ENCODE peak calls at places on chromosomes 13 and 19, in seven cellular contexts. One of them, this sample, is unnamed.

GRCh38 chr13:30963794-30964193 is 31.3 kb downstream of the TEX26 start:
- DNase-seq in GM23248: peak; percentile 53
- DNase-seq in ascending aorta: no peak
- DNase-seq in CD8-positive, alpha-beta memory T cell: no peak
- DNase-seq in tibial artery: no peak
- DNase-seq in uterus: no peak
- DNase-seq in foreskin fibroblast: no peak
- DNase-seq in this sample: no peak

GRCh38 chr19:18429717-18430416 is 8.1 kb downstream of the ISYNA1 start:
- DNase-seq in GM23248: no peak
- DNase-seq in ascending aorta: no peak
- DNase-seq in CD8-positive, alpha-beta memory T cell: no peak
- DNase-seq in tibial artery: no peak
- DNase-seq in uterus: no peak
- DNase-seq in foreskin fibroblast: no peak
- DNase-seq in this sample: no peak

GRCh38 chr19:45952691-45953505 is 20.8 kb downstream of the NOVA2 start:
- DNase-seq in GM23248: peak; percentile 71
- DNase-seq in ascending aorta: no peak
- DNase-seq in CD8-positive, alpha-beta memory T cell: peak; percentile 5
- DNase-seq in tibial artery: no peak
- DNase-seq in uterus: peak; percentile 36
- DNase-seq in foreskin fibroblast: peak; percentile 24
- DNase-seq in this sample: peak; percentile 74

GRCh38 chr19:46288896-46289588 is 7.8 kb upstream of the HIF3A start:
- DNase-seq in GM23248: peak; percentile 93
- DNase-seq in ascending aorta: no peak
- DNase-seq in CD8-positive, alpha-beta memory T cell: no peak
- DNase-seq in tibial artery: peak; percentile 81
- DNase-seq in uterus: no peak
- DNase-seq in foreskin fibroblast: peak; percentile 97
- DNase-seq in this sample: no peak

GRCh38 chr19:30393046-30393445 is 20.9 kb downstream of the ZNF536 start:
- DNase-seq in GM23248: peak; percentile 48
- DNase-seq in ascending aorta: no peak
- DNase-seq in CD8-positive, alpha-beta memory T cell: no peak
- DNase-seq in tibial artery: no peak
- DNase-seq in uterus: no peak
- DNase-seq in foreskin fibroblast: peak; percentile 36
- DNase-seq in this sample: no peak

GRCh38 chr19:31253816-31254551 is 95.3 kb downstream of the TSHZ3 start:
- DNase-seq in GM23248: no peak
- DNase-seq in ascending aorta: no peak
- DNase-seq in CD8-positive, alpha-beta memory T cell: no peak
- DNase-seq in tibial artery: no peak
- DNase-seq in uterus: peak; percentile 27
- DNase-seq in foreskin fibroblast: no peak
- DNase-seq in this sample: no peak

GRCh38 chr19:6677924-6678689 is 8.1 kb upstream of the TNFSF14 start:
- DNase-seq in GM23248: peak; percentile 20
- DNase-seq in ascending aorta: no peak
- DNase-seq in CD8-positive, alpha-beta memory T cell: peak; percentile 10
- DNase-seq in tibial artery: no peak
- DNase-seq in uterus: no peak
- DNase-seq in foreskin fibroblast: no peak
- DNase-seq in this sample: no peak

GRCh38 chr19:53365899-53366493 is 491 bp downstream of the ZNF525 start:
- DNase-seq in GM23248: peak; percentile 63
- DNase-seq in ascending aorta: no peak
- DNase-seq in CD8-positive, alpha-beta memory T cell: no peak
- DNase-seq in tibial artery: no peak
- DNase-seq in uterus: no peak
- DNase-seq in foreskin fibroblast: peak; percentile 6
- DNase-seq in this sample: peak; percentile 60

GRCh38 chr19:8552810-8553209 is 24.4 kb downstream of the MYO1F start:
- DNase-seq in GM23248: no peak
- DNase-seq in ascending aorta: no peak
- DNase-seq in CD8-positive, alpha-beta memory T cell: no peak
- DNase-seq in tibial artery: no peak
- DNase-seq in uterus: no peak
- DNase-seq in foreskin fibroblast: no peak
- DNase-seq in this sample: peak; percentile 37

GRCh38 chr13:20991741-20992520 is 69.5 kb downstream of the LATS2 start:
- DNase-seq in GM23248: no peak
- DNase-seq in ascending aorta: no peak
- DNase-seq in CD8-positive, alpha-beta memory T cell: no peak
- DNase-seq in tibial artery: no peak
- DNase-seq in uterus: no peak
- DNase-seq in foreskin fibroblast: no peak
- DNase-seq in this sample: no peak

GRCh38 chr13:64332048-64332447 is 2898.1 kb downstream of the PCDH9 start:
- DNase-seq in GM23248: no peak
- DNase-seq in ascending aorta: no peak
- DNase-seq in CD8-positive, alpha-beta memory T cell: no peak
- DNase-seq in tibial artery: no peak
- DNase-seq in uterus: no peak
- DNase-seq in foreskin fibroblast: no peak
- DNase-seq in this sample: no peak

GRCh38 chr19:40228863-40229262 is 2.4 kb upstream of the CCNP start:
- DNase-seq in GM23248: no peak
- DNase-seq in ascending aorta: no peak
- DNase-seq in CD8-positive, alpha-beta memory T cell: no peak
- DNase-seq in tibial artery: no peak
- DNase-seq in uterus: no peak
- DNase-seq in foreskin fibroblast: no peak
- DNase-seq in this sample: no peak

GRCh38 chr19:40228371-40228770 is 1.9 kb upstream of the CCNP start:
- DNase-seq in GM23248: no peak
- DNase-seq in ascending aorta: no peak
- DNase-seq in CD8-positive, alpha-beta memory T cell: no peak
- DNase-seq in tibial artery: no peak
- DNase-seq in uterus: no peak
- DNase-seq in foreskin fibroblast: no peak
- DNase-seq in this sample: no peak

GRCh38 chr19:40223135-40223822 is 3.2 kb downstream of the CCNP start:
- DNase-seq in GM23248: no peak
- DNase-seq in ascending aorta: no peak
- DNase-seq in CD8-positive, alpha-beta memory T cell: peak; percentile 17
- DNase-seq in tibial artery: no peak
- DNase-seq in uterus: no peak
- DNase-seq in foreskin fibroblast: no peak
- DNase-seq in this sample: no peak

GRCh38 chr19:40224342-40225148 is 1.9 kb downstream of the CCNP start:
- DNase-seq in GM23248: no peak
- DNase-seq in ascending aorta: no peak
- DNase-seq in CD8-positive, alpha-beta memory T cell: no peak
- DNase-seq in tibial artery: no peak
- DNase-seq in uterus: no peak
- DNase-seq in foreskin fibroblast: no peak
- DNase-seq in this sample: no peak

DNA sequence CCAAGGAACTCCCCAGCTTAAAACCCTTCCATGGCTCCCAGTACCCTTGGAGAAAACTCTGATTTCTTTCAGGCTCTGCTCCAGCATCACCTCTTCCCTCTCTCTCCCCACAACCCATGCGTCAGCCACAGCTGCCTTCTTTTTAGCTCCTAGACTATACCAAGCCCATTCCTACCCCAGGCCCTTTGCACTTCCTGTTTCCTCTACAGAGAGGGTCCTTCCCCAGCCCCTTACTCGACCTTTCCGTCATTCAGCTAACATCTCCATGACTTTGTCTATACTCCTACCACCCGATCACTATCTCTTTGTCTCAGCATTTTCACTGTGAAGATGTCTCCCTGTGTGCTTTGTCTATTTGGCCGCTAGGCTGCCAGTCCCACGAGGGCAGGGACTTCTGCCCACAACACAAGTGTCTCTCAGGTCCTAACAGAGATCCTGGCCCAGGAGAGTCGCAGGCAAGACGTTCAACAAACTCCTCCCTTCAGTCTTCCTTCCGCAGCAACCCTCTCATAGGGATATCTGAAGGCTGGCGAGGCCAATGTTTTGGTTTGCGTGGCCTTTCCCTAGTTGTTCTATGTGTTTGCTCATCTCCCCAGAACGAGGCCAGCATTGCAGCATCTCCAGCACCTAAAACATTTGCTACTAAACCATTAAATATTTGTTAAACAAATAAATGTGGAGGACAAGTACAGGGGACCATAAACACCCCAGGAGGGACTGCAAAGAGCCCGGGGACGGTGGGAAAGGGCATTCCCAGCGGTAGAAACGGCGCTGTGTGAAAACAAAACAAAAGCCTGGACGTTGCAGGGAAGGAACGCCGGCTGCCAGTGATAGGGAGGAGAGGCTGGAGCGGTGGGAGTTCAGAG is 816 bp downstream of the CCNP start:
- DNase-seq in GM23248: peak; percentile 59
- DNase-seq in ascending aorta: no peak
- DNase-seq in CD8-positive, alpha-beta memory T cell: no peak
- DNase-seq in tibial artery: no peak
- DNase-seq in uterus: no peak
- DNase-seq in foreskin fibroblast: peak; percentile 50
- DNase-seq in this sample: peak; percentile 20
- H3K4me3 ChIP-seq in GM23248: peak overlapping the region; percentile 48
- H3K4me3 ChIP-seq in ascending aorta: peak overlapping the region; percentile 38
- H3K4me3 ChIP-seq in CD8-positive, alpha-beta memory T cell: no peak overlapping the region
- H3K4me3 ChIP-seq in tibial artery: peak overlapping the region; percentile 39
- H3K4me3 ChIP-seq in uterus: peak overlapping the region; percentile 9
- H3K4me3 ChIP-seq in foreskin fibroblast: peak overlapping the region; percentile 40
- H3K4me3 ChIP-seq in this sample: no peak overlapping the region

DNA sequence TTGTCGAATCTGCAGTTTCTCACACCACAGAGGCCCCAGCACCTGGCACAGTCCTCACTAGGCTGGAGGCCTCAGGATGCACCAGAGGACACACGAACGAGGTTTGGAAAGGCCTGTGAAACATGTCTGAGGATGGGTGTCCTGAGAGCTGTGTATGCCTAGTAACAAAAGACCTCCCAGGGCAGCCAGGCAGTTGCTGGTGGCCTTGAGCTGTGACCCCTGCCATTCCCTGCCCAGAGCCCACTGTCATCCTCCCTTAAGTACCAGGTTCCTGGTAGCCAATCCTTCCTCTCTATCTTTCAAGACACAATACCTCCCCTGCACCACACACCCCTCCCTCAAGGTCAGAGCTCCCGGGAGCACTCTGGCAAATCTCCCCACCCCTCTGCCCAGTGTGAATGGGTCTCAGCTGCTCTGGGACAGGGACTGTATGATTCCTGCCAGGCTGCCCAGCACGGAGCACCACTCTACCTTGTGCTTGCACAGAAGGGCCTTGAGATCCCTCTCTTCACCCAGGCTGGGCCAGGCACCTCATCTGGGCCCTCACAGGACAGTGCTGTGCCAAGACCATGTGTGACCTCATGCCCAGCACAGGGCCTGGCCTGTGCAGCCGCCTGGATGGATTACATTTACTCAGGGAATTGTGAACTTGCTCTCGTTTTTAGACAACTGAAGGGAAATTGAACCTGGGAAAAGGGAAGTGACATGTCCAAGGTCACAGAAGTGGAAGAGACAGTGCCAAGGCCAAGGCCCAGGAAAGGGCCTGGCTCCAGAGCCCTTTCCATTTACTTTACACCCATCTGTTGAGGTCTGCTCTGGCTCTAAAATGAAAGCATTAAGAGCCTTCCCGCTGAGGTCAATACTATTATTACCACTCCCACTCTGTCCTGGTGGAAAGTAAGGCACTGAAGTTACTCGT is 2.2 kb downstream of the ZNF787 start:
- DNase-seq in GM23248: peak; percentile 39
- DNase-seq in ascending aorta: no peak
- DNase-seq in CD8-positive, alpha-beta memory T cell: no peak
- DNase-seq in tibial artery: no peak
- DNase-seq in uterus: no peak
- DNase-seq in foreskin fibroblast: no peak
- DNase-seq in this sample: no peak
- H3K4me3 ChIP-seq in GM23248: peak overlapping the region; percentile 80
- H3K4me3 ChIP-seq in ascending aorta: peak overlapping the region; percentile 93
- H3K4me3 ChIP-seq in CD8-positive, alpha-beta memory T cell: no peak overlapping the region
- H3K4me3 ChIP-seq in tibial artery: peak overlapping the region; percentile 96
- H3K4me3 ChIP-seq in uterus: peak overlapping the region; percentile 92
- H3K4me3 ChIP-seq in foreskin fibroblast: no peak overlapping the region
- H3K4me3 ChIP-seq in this sample: peak overlapping the region; percentile 84

GRCh38 chr13:96091164-96091931 is 1.4 kb downstream of the HS6ST3 start:
- DNase-seq in GM23248: peak; percentile 11
- DNase-seq in ascending aorta: no peak
- DNase-seq in CD8-positive, alpha-beta memory T cell: no peak
- DNase-seq in tibial artery: peak; percentile 74
- DNase-seq in uterus: peak; percentile 43
- DNase-seq in foreskin fibroblast: peak; percentile 2
- DNase-seq in this sample: peak; percentile 7

GRCh38 chr13:96091932-96092253 is 2.0 kb downstream of the HS6ST3 start:
- DNase-seq in GM23248: no peak
- DNase-seq in ascending aorta: no peak
- DNase-seq in CD8-positive, alpha-beta memory T cell: no peak
- DNase-seq in tibial artery: no peak
- DNase-seq in uterus: no peak
- DNase-seq in foreskin fibroblast: no peak
- DNase-seq in this sample: no peak

GRCh38 chr13:96089139-96089538 is 768 bp upstream of the HS6ST3 start:
- DNase-seq in GM23248: no peak
- DNase-seq in ascending aorta: no peak
- DNase-seq in CD8-positive, alpha-beta memory T cell: no peak
- DNase-seq in tibial artery: no peak
- DNase-seq in uterus: no peak
- DNase-seq in foreskin fibroblast: no peak
- DNase-seq in this sample: no peak

GRCh38 chr13:96090240-96091101 is 564 bp downstream of the HS6ST3 start:
- DNase-seq in GM23248: peak; percentile 48
- DNase-seq in ascending aorta: no peak
- DNase-seq in CD8-positive, alpha-beta memory T cell: no peak
- DNase-seq in tibial artery: no peak
- DNase-seq in uterus: no peak
- DNase-seq in foreskin fibroblast: peak; percentile 12
- DNase-seq in this sample: peak; percentile 25

GRCh38 chr13:96089749-96090239 is at the start of gene HS6ST3:
- DNase-seq in GM23248: peak; percentile 42
- DNase-seq in ascending aorta: peak; percentile 58
- DNase-seq in CD8-positive, alpha-beta memory T cell: no peak
- DNase-seq in tibial artery: peak; percentile 72
- DNase-seq in uterus: peak; percentile 18
- DNase-seq in foreskin fibroblast: peak; percentile 5
- DNase-seq in this sample: peak; percentile 38
- H3K4me3 ChIP-seq in GM23248: peak within 1 kb of the TSS; percentile 68
- H3K4me3 ChIP-seq in ascending aorta: peak within 1 kb of the TSS; percentile 61
- H3K4me3 ChIP-seq in CD8-positive, alpha-beta memory T cell: no peak within 1 kb of the TSS
- H3K4me3 ChIP-seq in tibial artery: peak within 1 kb of the TSS; percentile 65
- H3K4me3 ChIP-seq in uterus: peak within 1 kb of the TSS; percentile 36
- H3K4me3 ChIP-seq in foreskin fibroblast: peak within 1 kb of the TSS; percentile 45
- H3K4me3 ChIP-seq in this sample: peak within 1 kb of the TSS; percentile 46

DNA sequence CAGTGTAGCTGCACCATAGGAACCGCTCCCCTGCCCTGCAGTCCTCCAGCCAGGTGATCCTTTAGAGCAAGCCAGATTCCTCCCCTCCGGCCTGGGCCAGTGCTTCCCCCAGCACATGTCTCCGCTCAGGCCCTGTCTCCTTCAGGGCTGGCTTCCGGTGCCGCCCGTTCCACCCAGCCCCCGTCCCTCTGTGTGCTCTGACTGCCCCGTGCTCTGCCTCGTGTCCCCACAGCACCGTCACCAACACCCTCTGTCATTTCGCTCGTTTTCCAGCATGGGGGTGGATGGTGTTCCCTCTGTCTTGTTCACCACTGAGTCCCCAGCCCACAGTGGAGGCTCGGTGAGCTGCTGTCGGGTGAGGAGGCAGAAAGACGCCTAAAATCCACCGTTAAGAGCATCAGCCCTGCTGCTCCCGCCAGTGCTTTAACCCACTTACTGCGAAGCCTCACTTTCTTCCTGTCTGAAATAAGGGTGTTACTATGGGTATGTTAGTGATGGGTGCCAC is 54.5 kb downstream of the TSSK6 start:
- DNase-seq in GM23248: peak; percentile 74
- DNase-seq in ascending aorta: peak; percentile 79
- DNase-seq in CD8-positive, alpha-beta memory T cell: peak; percentile 71
- DNase-seq in tibial artery: peak; percentile 90
- DNase-seq in uterus: peak; percentile 42
- DNase-seq in foreskin fibroblast: peak; percentile 44
- DNase-seq in this sample: peak; percentile 62
- H3K4me3 ChIP-seq in GM23248: peak overlapping the region; percentile 3
- H3K4me3 ChIP-seq in ascending aorta: peak overlapping the region; percentile 6
- H3K4me3 ChIP-seq in CD8-positive, alpha-beta memory T cell: peak overlapping the region; percentile 52
- H3K4me3 ChIP-seq in tibial artery: peak overlapping the region; percentile 4
- H3K4me3 ChIP-seq in uterus: no peak overlapping the region
- H3K4me3 ChIP-seq in foreskin fibroblast: no peak overlapping the region
- H3K4me3 ChIP-seq in this sample: peak overlapping the region; percentile 42